ENCODE peak calls at places on chromosomes 3 and 15, in eight cellular contexts. X, I, K, G, M, J, R and F are unnamed samples. For H3K27me3 and H3K9me3, the result is how much of the 10 kb centered on the place peaks cover.

GRCh38 chr3:21508244-21508643 is 242.8 kb downstream of the ZNF385D start:
- DNase-seq in X (no peak), I (no peak), K (no peak), G (no peak), M (no peak), J (no peak), R (no peak), F (no peak)

GRCh38 chr15:67037694-67038093 is 27.7 kb upstream of the SMAD3 start:
- DNase-seq in X (no peak), I (no peak), K (no peak), G (no peak), M (no peak), J (no peak), R (no peak), F (no peak)

GRCh38 chr15:43769584-43770228 is 7.1 kb downstream of the ELL3 start:
- DNase-seq in X (peak), I (peak), K (peak), G (peak), M (no peak), J (peak), R (peak), F (peak)

GRCh38 chr3:30347679-30348216 is 258.7 kb upstream of the TGFBR2 start:
- DNase-seq in X (no peak), I (peak), K (no peak), G (no peak), M (no peak), J (no peak), R (no peak), F (no peak)

GRCh38 chr3:2456788-2457187 is 358.1 kb downstream of the CNTN4 start:
- DNase-seq in X (no peak), I (no peak), K (no peak), G (no peak), M (no peak), J (no peak), R (no peak), F (no peak)

GRCh38 chr3:111592941-111593340 is 2.2 kb downstream of the ZBED2 start:
- DNase-seq in X (no peak), I (peak), K (no peak), G (no peak), M (no peak), J (no peak), R (no peak), F (no peak)

GRCh38 chr3:23740517-23741402 is 65.0 kb upstream of the UBE2E1 start:
- DNase-seq in X (no peak), I (peak), K (no peak), G (peak), M (no peak), J (peak), R (peak), F (no peak)

GRCh38 chr3:4313606-4314308 is 10.6 kb downstream of the SETMAR start:
- DNase-seq in X (no peak), I (peak), K (peak), G (no peak), M (no peak), J (no peak), R (no peak), F (no peak)

GRCh38 chr15:43775411-43775965 is 1.3 kb downstream of the ELL3 start:
- DNase-seq in X (no peak), I (peak), K (no peak), G (peak), M (no peak), J (no peak), R (peak), F (peak)

GRCh38 chr15:98669638-98670037 is 21.3 kb downstream of the IGF1R start:
- DNase-seq in X (no peak), I (no peak), K (no peak), G (no peak), M (no peak), J (no peak), R (no peak), F (no peak)

GRCh38 chr15:27826902-27827321 is 272.2 kb downstream of the OCA2 start:
- DNase-seq in X (no peak), I (peak), K (no peak), G (no peak), M (no peak), J (no peak), R (no peak), F (no peak)

GRCh38 chr3:192901435-192901834 is 16.2 kb downstream of the MB21D2 start:
- DNase-seq in X (no peak), I (peak), K (no peak), G (no peak), M (no peak), J (no peak), R (no peak), F (no peak)

GRCh38 chr15:94119923-94120775 is 111.2 kb upstream of the MCTP2 start:
- DNase-seq in X (peak), I (peak), K (peak), G (peak), M (peak), J (peak), R (peak), F (peak)

GRCh38 chr3:55162031-55162784 is 234.3 kb upstream of the LRTM1 start:
- DNase-seq in X (no peak), I (peak), K (no peak), G (no peak), M (no peak), J (no peak), R (no peak), F (no peak)

GRCh38 chr3:34782876-34783275 is 856.4 kb upstream of the ARPP21 start:
- DNase-seq in X (no peak), I (no peak), K (no peak), G (no peak), M (no peak), J (no peak), R (no peak), F (no peak)

GRCh38 chr3:112619295-112619694 is 21.6 kb downstream of the CCDC80 start:
- DNase-seq in X (no peak), I (peak), K (no peak), G (no peak), M (no peak), J (no peak), R (no peak), F (no peak)

GRCh38 chr3:119927190-119927589 is 145.3 kb downstream of the NR1I2 start:
- DNase-seq in X (no peak), I (no peak), K (no peak), G (no peak), M (no peak), J (no peak), R (no peak), F (no peak)

GRCh38 chr3:33152363-33153360 is 38.8 kb downstream of the CRTAP start:
- DNase-seq in X (no peak), I (peak), K (no peak), G (no peak), M (no peak), J (no peak), R (no peak), F (no peak)

GRCh38 chr15:40763801-40764765 is at the start of gene GCHFR:
- DNase-seq in X (peak), I (peak), K (peak), G (peak), M (peak), J (peak), R (peak), F (peak)

GRCh38 chr3:107521466-107522059 is 1.2 kb upstream of the BBX start:
- DNase-seq in X (no peak), I (no peak), K (no peak), G (no peak), M (no peak), J (no peak), R (no peak), F (no peak)

GRCh38 chr15:89167267-89168176 is 53.9 kb downstream of the RLBP1 start:
- DNase-seq in X (no peak), I (peak), K (peak), G (peak), M (no peak), J (no peak), R (no peak), F (no peak)

GRCh38 chr3:38267689-38268477 is 2.3 kb downstream of the SLC22A13 start:
- DNase-seq in X (no peak), I (no peak), K (no peak), G (no peak), M (no peak), J (no peak), R (no peak), F (no peak)

GRCh38 chr3:30943206-30943605 is 48.7 kb upstream of the GADL1 start:
- DNase-seq in X (no peak), I (no peak), K (no peak), G (no peak), M (no peak), J (no peak), R (no peak), F (no peak)

GRCh38 chr3:81891496-81891895 is 130.1 kb upstream of the GBE1 start:
- DNase-seq in X (no peak), I (peak), K (no peak), G (no peak), M (no peak), J (no peak), R (no peak), F (no peak)

GRCh38 chr15:95247068-95247984 is 1016.0 kb downstream of the MCTP2 start:
- DNase-seq in X (no peak), I (peak), K (peak), G (peak), M (no peak), J (no peak), R (no peak), F (peak)

GRCh38 chr15:35439291-35439690 is 106.7 kb downstream of the DPH6 start:
- DNase-seq in X (no peak), I (peak), K (no peak), G (no peak), M (no peak), J (no peak), R (no peak), F (no peak)

GRCh38 chr3:48990636-48991421 is 788 bp downstream of the P4HTM start:
- DNase-seq in X (no peak), I (peak), K (no peak), G (no peak), M (no peak), J (no peak), R (peak), F (peak)

GRCh38 chr3:56725175-56725574 is 42.1 kb upstream of the TASOR start:
- DNase-seq in X (no peak), I (peak), K (no peak), G (no peak), M (no peak), J (peak), R (no peak), F (no peak)

GRCh38 chr3:100107227-100107626 is 7.1 kb downstream of the FILIP1L start:
- DNase-seq in X (no peak), I (peak), K (no peak), G (no peak), M (no peak), J (no peak), R (no peak), F (no peak)

GRCh38 chr3:159185443-159186050 is 383.7 kb downstream of the MFSD1 start:
- DNase-seq in X (no peak), I (no peak), K (no peak), G (no peak), M (no peak), J (no peak), R (no peak), F (no peak)

GRCh38 chr3:15606434-15606891 is 4.9 kb downstream of the BTD start:
- DNase-seq in X (no peak), I (peak), K (no peak), G (no peak), M (no peak), J (no peak), R (peak), F (peak)

GRCh38 chr15:92883643-92884458 is 16.3 kb upstream of the CHD2 start:
- DNase-seq in X (no peak), I (peak), K (no peak), G (no peak), M (no peak), J (peak), R (no peak), F (no peak)

DNA sequence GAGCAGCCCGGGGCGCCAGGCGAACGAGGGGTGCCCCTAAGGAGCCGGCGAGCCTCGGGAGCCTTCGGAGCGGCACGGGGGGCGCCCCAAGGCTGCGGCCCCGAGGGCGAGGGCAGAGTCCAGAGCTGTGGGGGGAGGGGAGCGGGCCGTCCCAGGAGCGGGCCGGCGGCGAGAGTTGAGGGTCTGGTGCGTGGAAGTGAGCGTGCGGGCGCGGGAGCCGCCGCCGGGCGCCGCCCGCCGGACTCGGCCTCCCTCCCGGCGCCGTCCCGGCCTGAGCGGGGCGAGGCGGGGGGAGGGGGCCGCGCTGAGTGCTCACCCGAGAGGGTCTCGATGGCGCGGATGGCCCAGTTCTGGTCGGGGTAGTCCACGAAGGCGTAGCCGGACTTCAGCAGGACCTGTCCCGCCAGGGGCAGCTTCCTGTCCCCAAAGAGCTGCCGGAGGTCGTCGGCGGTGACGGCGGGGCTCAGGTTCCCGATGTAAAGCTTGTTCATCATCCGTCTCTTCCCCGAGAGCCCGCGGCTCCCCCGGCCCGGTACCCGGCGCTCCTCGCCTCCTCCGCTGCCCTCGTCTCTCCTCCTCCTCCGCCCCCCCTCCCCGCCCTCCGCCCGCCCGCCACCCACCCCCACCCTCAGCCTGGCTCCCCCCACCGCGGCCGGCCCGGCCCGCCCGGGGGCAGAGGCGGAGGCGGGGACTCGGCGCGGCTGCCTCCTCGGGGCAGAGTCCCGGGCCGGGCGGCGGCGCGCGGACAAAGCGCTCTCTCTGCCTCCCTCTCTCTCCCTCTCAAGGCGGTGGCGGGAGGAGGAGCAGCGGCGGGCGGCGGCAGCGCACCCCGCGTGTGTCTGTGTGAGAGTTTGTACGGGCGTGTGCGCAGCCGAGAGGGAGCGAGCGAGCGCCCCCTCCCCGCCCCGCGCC is at the start of gene IGF2BP2:
- DNase-seq in X (peak), I (peak), K (peak), G (peak), M (peak), J (peak), R (peak), F (peak)
- H3K27me3 ChIP-seq in X (under half), I (under half), K (under half), G (half or more), M (under half), J (under half), R (under half), F (under half)

GRCh38 chr15:48469271-48469670 is 138.0 kb downstream of the DUT start:
- DNase-seq in X (no peak), I (peak), K (no peak), G (no peak), M (no peak), J (no peak), R (no peak), F (no peak)
- H3K9me3 ChIP-seq in X (under half), I (under half), K (under half), G (under half), M (under half), J (under half), R (under half), F (under half)

GRCh38 chr15:47972738-47973137 is 148.1 kb upstream of the SLC24A5 start:
- DNase-seq in X (no peak), I (no peak), K (no peak), G (no peak), M (no peak), J (no peak), R (no peak), F (no peak)
- H3K27me3 ChIP-seq in X (under half), I (under half), K (under half), G (under half), M (under half), J (under half), R (under half), F (under half)

GRCh38 chr3:128745742-128746141 is 19.8 kb downstream of the RAB7A start:
- DNase-seq in X (no peak), I (no peak), K (no peak), G (no peak), M (no peak), J (no peak), R (no peak), F (no peak)

GRCh38 chr3:128746881-128747280 is 20.9 kb downstream of the RAB7A start:
- DNase-seq in X (no peak), I (no peak), K (no peak), G (no peak), M (no peak), J (no peak), R (no peak), F (no peak)

GRCh38 chr3:128753715-128754114 is 27.7 kb downstream of the RAB7A start:
- DNase-seq in X (no peak), I (no peak), K (no peak), G (no peak), M (no peak), J (no peak), R (no peak), F (no peak)

GRCh38 chr3:128748527-128748926 is 22.5 kb downstream of the RAB7A start:
- DNase-seq in X (no peak), I (no peak), K (no peak), G (no peak), M (no peak), J (no peak), R (no peak), F (peak)

DNA sequence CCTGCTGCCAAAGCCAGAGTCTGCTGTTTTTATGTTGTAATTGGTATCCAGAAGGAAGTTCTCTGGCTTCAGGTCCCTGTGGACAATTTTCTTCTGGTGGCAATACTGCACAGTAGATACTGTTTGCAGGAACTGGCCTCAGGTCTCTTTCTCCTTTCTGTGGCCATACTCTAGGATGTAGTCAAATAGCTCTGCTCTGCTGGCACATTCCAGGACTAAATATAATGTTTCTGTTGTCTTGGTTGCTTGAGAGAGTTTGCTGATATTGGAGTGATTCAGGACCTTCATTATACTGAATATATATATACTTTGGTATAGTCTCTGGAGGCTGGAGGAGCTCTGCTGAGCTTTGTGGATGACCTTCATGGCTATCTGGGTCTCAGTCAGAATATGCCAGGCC is 23.1 kb downstream of the RAB7A start:
- DNase-seq in X (no peak), I (no peak), K (no peak), G (no peak), M (no peak), J (no peak), R (no peak), F (no peak)
- H3K9me3 ChIP-seq in X (under half), I (under half), K (under half), G (under half), M (under half), J (under half), R (under half), F (under half)

GRCh38 chr3:24829632-24830229 is 335.1 kb upstream of the THRB start:
- DNase-seq in X (no peak), I (no peak), K (no peak), G (peak), M (no peak), J (no peak), R (peak), F (no peak)
- H3K27me3 ChIP-seq in X (half or more), I (under half), K (under half), G (under half), M (under half), J (under half), R (under half), F (under half)

GRCh38 chr15:75673426-75674247 is 25.9 kb downstream of the SNX33 start:
- DNase-seq in X (peak), I (peak), K (no peak), G (peak), M (peak), J (no peak), R (peak), F (peak)

GRCh38 chr15:75672646-75673425 is 25.1 kb downstream of the SNX33 start:
- DNase-seq in X (peak), I (peak), K (no peak), G (peak), M (no peak), J (no peak), R (no peak), F (peak)

GRCh38 chr15:75672111-75672602 is 24.4 kb downstream of the SNX33 start:
- DNase-seq in X (no peak), I (peak), K (no peak), G (no peak), M (no peak), J (no peak), R (no peak), F (no peak)

GRCh38 chr15:75675579-75676404 is 28.1 kb downstream of the SNX33 start:
- DNase-seq in X (no peak), I (no peak), K (no peak), G (no peak), M (no peak), J (no peak), R (no peak), F (no peak)

DNA sequence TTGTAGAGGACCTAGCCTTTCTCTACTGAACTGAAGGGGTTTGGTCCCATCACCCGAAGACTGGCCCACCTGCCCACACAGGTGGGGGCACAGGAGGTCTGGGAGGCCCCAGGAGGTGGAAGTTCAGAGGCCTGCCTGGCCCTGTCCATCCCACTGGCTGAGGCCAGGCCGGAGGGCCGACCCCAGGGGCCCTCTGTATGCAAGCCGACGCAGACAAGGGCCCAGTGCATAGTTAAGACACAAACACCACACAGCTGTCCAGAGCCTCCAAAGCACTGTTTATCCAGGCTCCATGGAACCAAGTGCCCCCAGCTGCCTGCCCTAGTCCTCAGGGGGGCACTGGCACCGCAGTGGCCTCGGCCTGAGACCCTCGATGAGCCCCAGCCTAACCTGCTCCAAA is 26.7 kb downstream of the SNX33 start:
- DNase-seq in X (no peak), I (no peak), K (no peak), G (no peak), M (no peak), J (no peak), R (no peak), F (no peak)
- H3K9me3 ChIP-seq in X (under half), I (under half), K (under half), G (under half), M (under half), J (under half), R (under half), F (under half)

DNA sequence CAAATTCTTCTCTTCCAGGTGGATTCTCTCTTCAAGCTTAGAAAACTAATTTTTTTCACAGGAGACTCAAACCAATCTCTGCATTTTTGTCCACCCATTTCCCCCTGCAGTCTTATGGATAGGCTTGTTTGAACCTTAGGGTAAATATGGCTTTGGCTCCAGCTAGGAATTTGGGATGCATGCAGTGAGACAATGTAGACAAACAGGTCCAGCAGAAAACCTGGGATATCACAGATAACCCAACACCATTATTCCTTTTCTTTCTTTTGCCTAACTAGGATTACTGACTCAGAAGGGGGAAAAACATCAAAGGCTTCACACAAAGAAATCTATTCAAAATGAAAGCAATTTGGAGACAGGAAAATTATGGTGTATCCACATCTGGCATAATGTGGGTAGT is 11.2 kb upstream of the SEMA5B start:
- DNase-seq in X (no peak), I (no peak), K (no peak), G (no peak), M (no peak), J (no peak), R (no peak), F (no peak)
- H3K27me3 ChIP-seq in X (under half), I (under half), K (under half), G (under half), M (under half), J (under half), R (under half), F (under half)

GRCh38 chr15:100457201-100457600 is 71.5 kb downstream of the CERS3 start:
- DNase-seq in X (no peak), I (peak), K (no peak), G (no peak), M (no peak), J (no peak), R (no peak), F (no peak)
- H3K9me3 ChIP-seq in X (half or more), I (under half), K (under half), G (under half), M (under half), J (under half), R (under half), F (under half)